ENCODE peak calls at places on chromosomes 16 and 17, in five cellular contexts. J is SJCRH30, M is coronary artery, H is PC-9, F is PC-3. N is an unnamed sample.

GRCh38 chr16:2513405-2514332 is at the start of gene ATP6V0C:
- DNase-seq in H (peak; percentile 76), F (peak; percentile 88), J (peak; percentile 89), M (peak; percentile 93), N (peak; percentile 90)

GRCh38 chr16:1945559-1946391 is 2.8 kb upstream of the MSRB1 start:
- DNase-seq in J (no peak), H (no peak), M (no peak), F (no peak), N (no peak)

GRCh38 chr16:88341551-88342290 is 41.0 kb upstream of the ZNF469 start:
- DNase-seq in H (no peak), M (no peak), J (no peak), F (no peak), N (no peak)

GRCh38 chr17:48678141-48678971 is 44.0 kb downstream of the PRAC1 start:
- DNase-seq in F (peak; percentile 90), H (peak; percentile 41), J (peak; percentile 86), M (no peak), N (peak; percentile 2)

GRCh38 chr17:31560836-31561235 is 169.4 kb downstream of the RAB11FIP4 start:
- DNase-seq in H (peak; percentile 47), M (no peak), F (peak; percentile 50), J (no peak), N (no peak)

GRCh38 chr17:51372345-51373004 is 112.1 kb downstream of the UTP18 start:
- DNase-seq in H (peak; percentile 55), F (peak; percentile 73), M (no peak), J (peak; percentile 84), N (peak; percentile 69)

GRCh38 chr17:42660692-42661345 is 1.7 kb downstream of the TUBG2 start:
- DNase-seq in F (peak; percentile 77), J (no peak), M (no peak), H (peak; percentile 82), N (no peak)

GRCh38 chr17:47728214-47728877 is 4.7 kb upstream of the TBX21 start:
- DNase-seq in M (no peak), J (no peak), F (no peak), H (no peak), N (no peak)

GRCh38 chr16:76390476-76390875 is 113.3 kb downstream of the CNTNAP4 start:
- DNase-seq in H (no peak), F (no peak), M (no peak), J (no peak), N (no peak)

GRCh38 chr16:66270333-66270927 is 96.1 kb upstream of the CDH5 start:
- DNase-seq in J (peak; percentile 92), M (peak; percentile 82), H (no peak), F (peak; percentile 70), N (peak; percentile 61)

GRCh38 chr17:55728361-55728760 is 5.7 kb upstream of the TMEM100 start:
- DNase-seq in M (no peak), J (no peak), H (no peak), F (no peak), N (no peak)

GRCh38 chr17:50301891-50302584 is 27.8 kb downstream of the TMEM92 start:
- DNase-seq in H (no peak), M (no peak), F (no peak), J (no peak), N (no peak)

GRCh38 chr17:70084476-70084875 is 9.5 kb downstream of the KCNJ16 start:
- DNase-seq in J (peak; percentile 10), M (no peak), H (no peak), F (no peak), N (no peak)

GRCh38 chr16:51759329-51759728 is 608.3 kb upstream of the SALL1 start:
- DNase-seq in M (no peak), F (no peak), J (no peak), H (no peak), N (no peak)

GRCh38 chr17:2691965-2692780 is 19.4 kb downstream of the CLUH start:
- DNase-seq in J (no peak), F (no peak), M (peak; percentile 67), H (no peak), N (no peak)

GRCh38 chr16:70396209-70396904 is 42.5 kb downstream of the ST3GAL2 start:
- DNase-seq in M (no peak), H (no peak), J (no peak), F (no peak), N (no peak)

GRCh38 chr16:69120096-69120664 is 12.2 kb downstream of the CHTF8 start:
- DNase-seq in M (no peak), F (no peak), J (no peak), H (no peak), N (no peak)

GRCh38 chr17:348692-349425 is 3.7 kb downstream of the RPH3AL start:
- DNase-seq in M (no peak), J (no peak), F (no peak), H (no peak), N (no peak)

GRCh38 chr17:14205992-14206461 is 30.6 kb downstream of the CDRT15 start:
- DNase-seq in H (peak; percentile 94), M (no peak), F (peak; percentile 99), J (no peak), N (no peak)

GRCh38 chr17:61805399-61805798 is 57.9 kb downstream of the BRIP1 start:
- DNase-seq in H (peak; percentile 45), J (no peak), F (peak; percentile 86), M (no peak), N (no peak)

GRCh38 chr16:7440886-7441400 is 108.3 kb downstream of the RBFOX1 start:
- DNase-seq in M (no peak), H (no peak), J (no peak), F (no peak), N (no peak)

GRCh38 chr17:80818871-80819270 is 172.8 kb upstream of the CHMP6 start:
- DNase-seq in H (no peak), F (no peak), M (no peak), J (no peak), N (no peak)

GRCh38 chr17:61410555-61411089 is 11.0 kb downstream of the TBX2 start:
- DNase-seq in H (no peak), F (no peak), J (no peak), M (peak; percentile 83), N (peak; percentile 25)

GRCh38 chr17:38881600-38882191 is 11.8 kb downstream of the LASP1 start:
- DNase-seq in M (peak; percentile 75), H (no peak), F (no peak), J (peak; percentile 84), N (no peak)

GRCh38 chr16:68230176-68230571 is 5.8 kb downstream of the ESRP2 start:
- DNase-seq in M (no peak), J (no peak), F (no peak), H (no peak), N (no peak)

GRCh38 chr17:75046583-75047289 is at the start of the genes ATP5PD and KCTD2:
- DNase-seq in J (peak; percentile 99), M (peak; percentile 98), F (peak; percentile 99), H (peak; percentile 89), N (peak; percentile 95)

GRCh38 chr17:75051941-75052340 is 4.9 kb downstream of the KCTD2 start:
- DNase-seq in F (no peak), M (no peak), J (no peak), H (no peak), N (no peak)

GRCh38 chr17:75048396-75048933 is 1.4 kb downstream of the KCTD2 start:
- DNase-seq in H (no peak), F (peak; percentile 23), M (no peak), J (no peak), N (peak; percentile 16)

GRCh38 chr17:75047398-75048098 is 523 bp downstream of the KCTD2 start:
- DNase-seq in F (no peak), J (peak; percentile 49), M (no peak), H (no peak), N (peak; percentile 30)

GRCh38 chr17:75049057-75049456 is 2.0 kb downstream of the KCTD2 start:
- DNase-seq in F (no peak), H (no peak), M (no peak), J (no peak), N (no peak)
- H3K27ac ChIP-seq in F (no peak overlapping the region), H (no peak overlapping the region), M (peak overlapping the region; percentile 98), J (no peak overlapping the region), N (no peak overlapping the region)

DNA sequence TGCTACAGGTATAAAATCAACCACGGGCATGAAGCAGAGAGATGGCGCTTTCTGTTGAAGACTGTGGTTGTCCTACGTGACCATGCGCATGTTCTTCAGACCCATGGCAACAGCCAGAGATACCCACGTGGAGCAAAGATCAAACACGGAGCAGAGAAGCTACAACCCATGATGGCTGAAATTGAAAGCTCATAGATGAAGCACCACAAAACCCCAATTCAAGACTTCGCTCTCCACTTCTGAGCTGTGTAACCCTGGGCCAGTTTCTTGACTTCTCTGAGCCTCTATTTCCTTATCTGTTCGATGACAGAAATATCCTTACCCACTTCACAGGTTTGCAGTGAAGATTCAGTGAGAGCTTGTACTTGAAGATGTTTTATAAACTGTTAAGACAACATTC is 49.6 kb downstream of the C16orf95 start:
- DNase-seq in M (no peak), F (no peak), J (no peak), H (no peak), N (no peak)
- H3K27ac ChIP-seq in M (no peak overlapping the region), F (no peak overlapping the region), J (no peak overlapping the region), H (no peak overlapping the region), N (no peak overlapping the region)

DNA sequence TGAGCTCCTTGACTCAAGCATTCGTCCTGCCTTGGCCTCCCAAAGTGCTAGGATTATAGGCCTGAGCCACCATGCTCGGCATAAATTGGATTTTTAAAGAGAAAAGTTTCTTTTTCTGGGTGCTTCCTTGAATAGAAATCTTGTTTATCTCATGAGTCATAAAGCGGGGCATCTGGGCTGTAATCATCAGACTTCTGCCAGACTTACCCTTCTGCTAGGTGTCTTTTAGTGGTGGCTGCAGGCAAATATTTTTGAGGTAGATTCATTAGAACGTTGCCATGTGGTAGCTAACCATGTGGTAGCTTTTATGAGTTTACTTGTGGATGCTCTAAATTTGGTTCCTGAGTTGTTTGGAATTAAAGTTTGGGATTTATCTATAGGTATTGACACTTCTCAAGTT is 13.4 kb downstream of the PGS1 start:
- DNase-seq in M (no peak), F (peak; percentile 81), J (no peak), H (peak; percentile 83), N (no peak)
- H3K27ac ChIP-seq in M (no peak overlapping the region), F (peak overlapping the region; percentile 13), J (peak overlapping the region; percentile 68), H (peak overlapping the region; percentile 83), N (no peak overlapping the region)

DNA sequence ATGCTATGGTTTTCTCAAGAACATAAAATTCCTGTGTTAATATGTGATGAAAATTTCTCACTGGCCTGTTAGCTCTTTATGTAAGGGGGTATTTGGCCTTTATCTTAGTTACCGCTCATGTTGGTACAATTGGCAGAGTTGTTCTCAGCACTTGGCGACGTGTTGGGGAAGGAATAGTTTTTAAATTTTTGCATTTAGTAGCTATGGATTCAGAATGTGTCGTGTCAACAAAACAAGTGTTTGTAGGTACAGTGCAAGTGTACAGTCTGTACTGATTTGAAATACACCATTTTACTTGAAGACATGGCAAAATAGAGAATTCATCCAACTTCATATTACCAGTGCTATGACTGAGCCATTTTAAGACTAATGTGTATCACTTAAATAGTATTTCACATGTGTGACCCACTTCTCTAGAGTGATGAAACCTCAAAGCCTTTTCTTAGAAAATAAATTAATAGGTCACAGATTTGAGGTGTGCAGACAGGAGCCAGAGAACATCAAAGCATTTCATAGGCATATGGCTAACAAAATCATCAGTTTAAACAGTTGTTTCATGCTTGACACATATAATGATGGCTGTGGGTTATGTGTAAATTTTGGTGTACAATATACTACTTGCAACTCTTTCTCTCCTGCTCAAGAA is 150.8 kb downstream of the PHKB start:
- DNase-seq in F (no peak), H (no peak), M (no peak), J (no peak), N (no peak)
- H3K27ac ChIP-seq in F (no peak overlapping the region), H (no peak overlapping the region), M (no peak overlapping the region), J (no peak overlapping the region), N (no peak overlapping the region)

DNA sequence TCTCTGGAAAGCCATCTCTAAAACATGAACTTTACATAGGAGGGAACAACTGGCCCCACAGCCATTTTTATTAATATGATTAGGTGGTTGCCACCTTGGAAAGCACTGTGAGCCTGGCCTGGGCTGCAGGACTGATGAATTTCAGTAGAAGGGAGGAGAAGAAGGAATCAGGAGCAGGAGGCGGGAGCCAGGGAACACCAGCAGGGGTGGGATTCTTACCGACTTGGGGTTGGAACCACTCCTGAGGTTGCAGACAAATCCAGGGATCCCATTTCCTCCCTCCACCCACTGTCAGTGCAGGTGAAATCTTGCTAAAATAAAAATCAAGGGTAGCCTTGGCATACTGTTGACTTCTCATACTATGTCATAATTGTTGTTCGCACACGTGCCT is 16.9 kb upstream of the MAP3K14 start:
- DNase-seq in M (no peak), H (no peak), J (no peak), F (no peak), N (no peak)
- H3K27ac ChIP-seq in M (peak overlapping the region; percentile 45), H (no peak overlapping the region), J (no peak overlapping the region), F (no peak overlapping the region), N (no peak overlapping the region)